ENCODE peak calls at places on chromosomes 13 and 19, in seven cellular contexts. B is PC-3, M is left lung, C is RWPE2, U is right cardiac atrium, Z is upper lobe of right lung, D is aorta. K is an unnamed sample. For H3K4me1 and H3K9me3, the result is how much of the 10 kb centered on the place peaks cover.

GRCh38 chr13:52980695-52981094 is 47.9 kb upstream of the OLFM4 start:
- ATAC-seq in B (no peak), M (no peak), C (peak), U (no peak), Z (no peak), D (no peak), K (no peak)

GRCh38 chr13:77860621-77861020 is 58.0 kb downstream of the EDNRB start:
- ATAC-seq in B (peak), M (peak), C (no peak), U (peak), Z (peak), D (no peak), K (no peak)

GRCh38 chr13:35814573-35814972 is 316.6 kb downstream of the DCLK1 start:
- ATAC-seq in B (no peak), M (no peak), C (no peak), U (no peak), Z (no peak), D (no peak), K (no peak)

GRCh38 chr19:31340059-31341025 is 8.9 kb downstream of the TSHZ3 start:
- ATAC-seq in B (no peak), M (peak), C (peak), U (no peak), Z (peak), D (no peak), K (no peak)

GRCh38 chr13:22114630-22115311 is 443.9 kb downstream of the FGF9 start:
- ATAC-seq in B (no peak), M (peak), C (no peak), U (peak), Z (peak), D (peak), K (peak)

GRCh38 chr13:106001443-106001842 is 534.0 kb downstream of the EFNB2 start:
- ATAC-seq in B (no peak), M (no peak), C (no peak), U (no peak), Z (no peak), D (no peak), K (no peak)

GRCh38 chr13:89910166-89910565 is 1437.3 kb upstream of the MIR17HG start:
- ATAC-seq in B (no peak), M (no peak), C (no peak), U (no peak), Z (peak), D (no peak), K (no peak)

GRCh38 chr13:79307866-79308298 is 98.2 kb downstream of the RBM26 start:
- ATAC-seq in B (peak), M (peak), C (peak), U (peak), Z (peak), D (no peak), K (no peak)

GRCh38 chr13:75910591-75910990 is 274.5 kb downstream of the LMO7 start:
- ATAC-seq in B (no peak), M (no peak), C (no peak), U (no peak), Z (no peak), D (no peak), K (no peak)

GRCh38 chr19:15379996-15380647 is 535 bp upstream of the AKAP8 start:
- ATAC-seq in B (peak), M (peak), C (peak), U (peak), Z (peak), D (no peak), K (peak)

GRCh38 chr19:55352040-55352439 is 2.5 kb downstream of the COX6B2 start:
- ATAC-seq in B (peak), M (no peak), C (peak), U (no peak), Z (no peak), D (no peak), K (no peak)

GRCh38 chr19:16628984-16629691 is 1.1 kb upstream of the MED26 start:
- ATAC-seq in B (no peak), M (no peak), C (no peak), U (peak), Z (no peak), D (no peak), K (peak)
- H3K4me1 ChIP-seq in B (under half), M (under half), C (under half), U (under half), Z (under half), D (under half), K (under half)

GRCh38 chr19:9500796-9501195 is 2.4 kb upstream of the ZNF560 start:
- ATAC-seq in B (no peak), M (no peak), C (no peak), U (no peak), Z (no peak), D (no peak), K (no peak)
- H3K9me3 ChIP-seq in B (under half), M (under half), C (under half), U (under half), Z (under half), D (under half), K (half or more)

GRCh38 chr19:8452446-8453123 is 7.8 kb downstream of the HNRNPM start:
- ATAC-seq in B (no peak), M (peak), C (no peak), U (no peak), Z (no peak), D (no peak), K (no peak)

GRCh38 chr19:8455018-8455417 is 10.2 kb downstream of the HNRNPM start:
- ATAC-seq in B (no peak), M (no peak), C (no peak), U (no peak), Z (no peak), D (no peak), K (no peak)

GRCh38 chr19:8453616-8454015 is 8.8 kb downstream of the HNRNPM start:
- ATAC-seq in B (no peak), M (no peak), C (no peak), U (no peak), Z (no peak), D (no peak), K (no peak)

GRCh38 chr19:8456064-8456463 is 11.3 kb downstream of the HNRNPM start:
- ATAC-seq in B (no peak), M (no peak), C (no peak), U (no peak), Z (no peak), D (no peak), K (no peak)

DNA sequence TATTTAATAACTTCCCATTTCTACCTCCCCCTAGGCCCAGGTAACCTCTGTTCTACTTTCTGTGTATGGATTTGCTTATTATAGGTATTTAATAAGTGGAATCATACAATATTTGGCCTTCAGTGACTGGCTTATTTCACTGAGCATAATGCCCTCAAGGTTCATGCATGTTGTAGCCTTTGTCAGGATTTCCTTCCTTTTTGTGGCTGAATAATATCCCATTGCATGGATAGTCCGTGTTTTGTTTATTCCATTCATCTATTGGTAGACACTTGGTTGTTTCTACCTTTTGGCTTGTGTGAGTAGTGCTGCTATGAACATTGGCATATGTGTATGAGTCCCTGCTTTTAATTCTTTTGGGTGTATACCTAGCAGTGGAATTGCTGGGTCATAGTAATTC is 9.4 kb downstream of the HNRNPM start:
- ATAC-seq in B (no peak), M (no peak), C (no peak), U (no peak), Z (no peak), D (no peak), K (no peak)
- H3K4me1 ChIP-seq in B (half or more), M (under half), C (under half), U (under half), Z (half or more), D (under half), K (under half)

GRCh38 chr19:34994643-34995471 is 5.3 kb upstream of the GRAMD1A start:
- ATAC-seq in B (peak), M (peak), C (no peak), U (peak), Z (peak), D (peak), K (no peak)

GRCh38 chr19:34996978-34997640 is 3.0 kb upstream of the GRAMD1A start:
- ATAC-seq in B (no peak), M (no peak), C (no peak), U (no peak), Z (no peak), D (no peak), K (no peak)

GRCh38 chr19:34991542-34992333 is 8.4 kb upstream of the GRAMD1A start:
- ATAC-seq in B (no peak), M (no peak), C (no peak), U (no peak), Z (no peak), D (no peak), K (no peak)

GRCh38 chr19:34995551-34995950 is 4.6 kb upstream of the GRAMD1A start:
- ATAC-seq in B (no peak), M (no peak), C (no peak), U (no peak), Z (no peak), D (no peak), K (no peak)

DNA sequence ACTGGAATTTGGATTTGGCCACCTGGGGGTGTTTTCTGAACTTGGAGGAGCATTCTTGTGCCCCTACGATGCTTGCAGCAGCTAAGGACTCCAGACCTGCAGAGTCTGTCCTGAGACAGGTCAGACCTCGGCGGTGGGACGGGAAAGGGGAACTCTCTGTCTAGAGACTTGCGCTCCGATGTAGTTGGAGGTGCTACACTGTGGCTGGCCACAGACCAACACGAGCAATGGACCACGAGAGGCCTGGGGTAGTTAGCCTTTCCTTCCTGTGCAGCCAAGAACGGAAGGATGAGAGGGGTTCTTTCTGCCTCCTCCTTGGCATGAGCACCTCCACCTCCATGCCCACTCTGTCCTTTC is 5.9 kb upstream of the GRAMD1A start:
- ATAC-seq in B (no peak), M (no peak), C (no peak), U (no peak), Z (no peak), D (no peak), K (no peak)
- H3K9me3 ChIP-seq in B (under half), M (under half), C (under half), U (under half), Z (under half), D (under half), K (under half)